ENCODE peak calls at places on chromosomes 12 and 14, in six cellular contexts. C is ureter, R is KBM-7, Z is NCI-H2081, I is heart left ventricle, J is transverse colon. K is an unnamed sample.

GRCh38 chr14:101496779-101497420 is 64.4 kb upstream of the DIO3 start:
- DNase-seq in Z (no peak), C (no peak), J (peak), R (no peak), I (no peak), K (peak)

GRCh38 chr14:37709419-37710195 is 114.2 kb downstream of the TTC6 start:
- DNase-seq in R (peak), C (no peak), J (no peak), Z (no peak), I (no peak), K (no peak)

GRCh38 chr14:22482085-22482694 is 106.8 kb downstream of the DAD1 start:
- DNase-seq in Z (no peak), J (no peak), I (no peak), C (no peak), R (no peak), K (no peak)

GRCh38 chr14:62443796-62444195 is 601.5 kb downstream of the KCNH5 start:
- DNase-seq in C (no peak), J (no peak), I (no peak), R (no peak), Z (no peak), K (no peak)

GRCh38 chr14:103334644-103335603 is 887 bp downstream of the EIF5 start:
- DNase-seq in Z (peak), I (peak), C (peak), R (peak), J (peak), K (peak)

GRCh38 chr14:105154476-105154871 is 14.1 kb downstream of the JAG2 start:
- DNase-seq in R (no peak), J (no peak), I (peak), C (no peak), Z (no peak), K (no peak)

GRCh38 chr12:104219908-104220404 is 4.4 kb downstream of the TXNRD1 start:
- DNase-seq in C (peak), Z (peak), J (peak), I (no peak), R (peak), K (no peak)

GRCh38 chr14:73489481-73490175 is 1.1 kb upstream of the RIOX1 start:
- DNase-seq in I (no peak), R (no peak), J (no peak), C (no peak), Z (no peak), K (no peak)

GRCh38 chr14:73250781-73251500 is 13.6 kb downstream of the PAPLN start:
- DNase-seq in R (no peak), J (no peak), Z (no peak), I (no peak), C (no peak), K (no peak)

GRCh38 chr14:93115069-93115919 is 431 bp downstream of the ITPK1 start:
- DNase-seq in C (peak), R (peak), I (peak), Z (peak), J (peak), K (peak)

GRCh38 chr12:103097496-103097895 is 140.0 kb downstream of the ASCL1 start:
- DNase-seq in C (no peak), Z (no peak), I (no peak), R (no peak), J (no peak), K (no peak)

GRCh38 chr12:44584625-44585024 is 291.5 kb downstream of the NELL2 start:
- DNase-seq in I (no peak), J (no peak), C (no peak), Z (no peak), R (no peak), K (no peak)

K was measured in neural progenitor cell.